ENCODE peak calls at places on chromosomes 5 and 9, in ten cellular contexts. V is HFF-Myc; O is activated T-cell treated with anti-CD3 and anti-CD28 coated beads, Interleukin-2, amount 50 U/mL, for 72 hours; E is ureter; P is endodermal cell; U is SK-N-SH; W is GM23248; L is T follicular helper cell; F is fibroblast of the aortic adventitia; Z is iPS-NIHi11. R is an unnamed sample.

GRCh38 chr5:90934091-90934719 is 375.6 kb downstream of the ADGRV1 start:
- DNase-seq in Z (no peak), P (no peak), L (no peak), U (no peak), E (no peak), F (no peak), V (no peak), W (no peak), O (no peak), R (no peak)

GRCh38 chr9:69250681-69251080 is 74.3 kb upstream of the ENTREP1 start:
- DNase-seq in U (no peak), O (no peak), F (no peak), V (no peak), E (no peak), L (no peak), P (no peak), W (no peak), Z (no peak), R (no peak)

GRCh38 chr5:34685485-34686197 is 29.5 kb downstream of the RAI14 start:
- DNase-seq in O (no peak), P (peak), E (no peak), Z (peak), F (peak), W (peak), U (no peak), L (no peak), V (no peak), R (peak)

GRCh38 chr9:130450344-130451003 is 5.7 kb downstream of the ASS1 start:
- DNase-seq in Z (no peak), O (no peak), E (no peak), U (no peak), P (peak), V (no peak), L (no peak), W (no peak), F (no peak), R (no peak)

GRCh38 chr5:176653401-176653800 is 6.1 kb downstream of the TSPAN17 start:
- DNase-seq in V (no peak), L (no peak), P (no peak), O (peak), U (no peak), W (peak), E (no peak), Z (no peak), F (peak), R (no peak)

GRCh38 chr9:87862536-87863268 is 20.0 kb upstream of the SPATA31E1 start:
- DNase-seq in L (no peak), W (peak), O (no peak), U (no peak), F (peak), Z (no peak), V (no peak), E (no peak), P (peak), R (no peak)

GRCh38 chr9:715743-716400 is 125.6 kb upstream of the DMRT1 start:
- DNase-seq in O (no peak), U (no peak), W (peak), L (no peak), Z (no peak), P (no peak), E (no peak), V (no peak), F (peak), R (no peak)

GRCh38 chr5:172274951-172275753 is 8.4 kb downstream of the UBTD2 start:
- DNase-seq in E (no peak), P (no peak), U (no peak), W (peak), O (peak), F (no peak), V (no peak), Z (no peak), L (peak), R (no peak)

GRCh38 chr5:33892419-33893151 is 795 bp upstream of the ADAMTS12 start:
- DNase-seq in E (peak), P (no peak), W (peak), O (no peak), Z (peak), F (peak), V (peak), U (no peak), L (no peak), R (peak)

GRCh38 chr9:114804504-114804903 is 1.3 kb downstream of the TNFSF15 start:
- DNase-seq in Z (no peak), U (no peak), E (peak), O (no peak), V (peak), L (no peak), W (peak), P (no peak), F (peak), R (no peak)

GRCh38 chr5:145362261-145362660 is 472.9 kb downstream of the PRELID2 start:
- DNase-seq in P (no peak), F (peak), Z (no peak), E (no peak), W (peak), L (no peak), O (no peak), V (peak), U (no peak), R (no peak)

GRCh38 chr5:151557951-151558350 is 33.2 kb downstream of the FAT2 start:
- DNase-seq in L (no peak), V (no peak), O (no peak), U (no peak), Z (no peak), W (no peak), P (peak), E (no peak), F (no peak), R (no peak)

GRCh38 chr9:31034311-31034710 is 1350.1 kb upstream of the ACO1 start:
- DNase-seq in E (no peak), O (no peak), W (no peak), Z (no peak), F (no peak), L (no peak), V (no peak), U (peak), P (no peak), R (peak)

GRCh38 chr9:129437626-129438323 is 183.1 kb downstream of the C9orf50 start:
- DNase-seq in P (peak), E (no peak), W (no peak), F (no peak), L (no peak), V (no peak), U (peak), Z (no peak), O (no peak), R (peak)

GRCh38 chr5:19497229-19497815 is 490.7 kb downstream of the CDH18 start:
- DNase-seq in L (no peak), U (no peak), V (no peak), Z (no peak), E (no peak), W (no peak), O (no peak), F (no peak), P (no peak), R (no peak)

GRCh38 chr5:148855249-148856008 is 29.0 kb downstream of the ADRB2 start:
- DNase-seq in W (no peak), O (peak), P (no peak), U (no peak), E (no peak), Z (no peak), L (no peak), V (no peak), F (no peak), R (no peak)

GRCh38 chr9:26925609-26926008 is 21.4 kb downstream of the PLAA start:
- DNase-seq in L (no peak), Z (no peak), O (no peak), U (no peak), P (no peak), V (no peak), E (no peak), W (no peak), F (no peak), R (no peak)

GRCh38 chr9:94156549-94157407 is 72.5 kb downstream of the PTPDC1 start:
- DNase-seq in W (peak), Z (peak), P (peak), V (no peak), L (no peak), U (no peak), E (peak), O (no peak), F (peak), R (peak)

GRCh38 chr5:56986631-56986957 is 34.7 kb upstream of the MIER3 start:
- DNase-seq in W (peak), P (no peak), O (no peak), V (no peak), E (no peak), Z (no peak), L (no peak), F (no peak), U (no peak), R (no peak)

GRCh38 chr5:164921722-164922121 is 1416.3 kb downstream of the MAT2B start:
- DNase-seq in P (no peak), L (no peak), F (no peak), V (no peak), O (no peak), W (no peak), Z (no peak), E (no peak), U (no peak), R (no peak)

GRCh38 chr9:70641631-70642030 is 227.2 kb upstream of the KLF9 start:
- DNase-seq in E (no peak), L (no peak), W (no peak), Z (no peak), U (no peak), O (no peak), P (peak), V (no peak), F (no peak), R (no peak)

GRCh38 chr9:112032733-112033132 is 136.1 kb downstream of the UGCG start:
- DNase-seq in O (no peak), L (no peak), V (no peak), Z (no peak), W (peak), U (no peak), E (no peak), P (peak), F (peak), R (no peak)

GRCh38 chr5:146344155-146345118 is 5.8 kb downstream of the POU4F3 start:
- DNase-seq in U (peak), Z (peak), O (no peak), F (no peak), W (no peak), V (no peak), L (no peak), E (no peak), P (peak), R (peak)

GRCh38 chr9:73573235-73573634 is 421.6 kb downstream of the ANXA1 start:
- DNase-seq in Z (no peak), L (no peak), E (no peak), W (no peak), P (no peak), F (no peak), O (no peak), U (no peak), V (no peak), R (peak)

GRCh38 chr5:14794600-14795230 is 76.9 kb downstream of the ANKH start:
- DNase-seq in P (no peak), F (no peak), E (no peak), Z (no peak), U (no peak), V (no peak), W (no peak), O (no peak), L (no peak), R (no peak)

GRCh38 chr9:134171316-134172197 is 7.2 kb upstream of the RNU6ATAC start:
- DNase-seq in O (no peak), F (peak), L (no peak), E (no peak), P (no peak), V (no peak), U (no peak), Z (no peak), W (peak), R (no peak)

GRCh38 chr5:9545301-9545958 is 445 bp downstream of the SEMA5A start:
- DNase-seq in U (peak), L (no peak), Z (peak), E (no peak), F (no peak), O (no peak), V (no peak), P (peak), W (peak), R (peak)

GRCh38 chr9:99005651-99006050 is 61.9 kb downstream of the COL15A1 start:
- DNase-seq in P (peak), U (no peak), Z (no peak), W (no peak), O (no peak), E (peak), F (no peak), V (no peak), L (no peak), R (no peak)

GRCh38 chr5:15206133-15206532 is 293.8 kb upstream of the FBXL7 start:
- DNase-seq in F (no peak), O (no peak), U (no peak), V (no peak), L (no peak), Z (no peak), W (no peak), E (no peak), P (no peak), R (no peak)

GRCh38 chr5:50749181-50749580 is 82.7 kb downstream of the PARP8 start:
- DNase-seq in P (no peak), O (no peak), L (no peak), U (no peak), V (no peak), Z (no peak), E (no peak), F (no peak), W (no peak), R (no peak)

GRCh38 chr9:120877276-120878034 is 467 bp upstream of the PHF19 start:
- DNase-seq in L (no peak), Z (peak), P (peak), V (no peak), O (peak), U (peak), E (peak), F (peak), W (peak), R (peak)

GRCh38 chr5:152246401-152246800 is 158.7 kb downstream of the NMUR2 start:
- DNase-seq in F (no peak), Z (peak), V (no peak), U (no peak), P (peak), E (no peak), W (peak), O (no peak), L (no peak), R (no peak)

R was measured in retina.